ENCODE peak calls at places on chromosomes 5 and 9, in eight cellular contexts. J is tibial artery, Y is GM06990, R is A549, C is AG10803, G is neural progenitor cell, B is uterus, P is lower leg skin. Q is an unnamed sample.

GRCh38 chr5:115337882-115338281 is 41.4 kb upstream of the CCDC112 start:
- DNase-seq in R (no peak), B (no peak), P (no peak), Y (no peak), J (no peak), G (no peak), C (no peak), Q (no peak)

GRCh38 chr9:8706546-8706945 is 907.0 kb upstream of the DMAC1 start:
- DNase-seq in P (no peak), G (no peak), B (no peak), J (no peak), R (no peak), C (no peak), Y (no peak), Q (no peak)

GRCh38 chr9:130766031-130766903 is 68.8 kb upstream of the ABL1 start:
- DNase-seq in G (no peak), P (no peak), Y (peak; percentile 49), J (no peak), C (peak; percentile 32), B (no peak), R (no peak), Q (no peak)

GRCh38 chr5:10974850-10975249 is 213.8 kb upstream of the DAP start:
- DNase-seq in Y (no peak), P (no peak), G (no peak), C (no peak), R (no peak), J (no peak), B (no peak), Q (no peak)

GRCh38 chr5:35002459-35002858 is 45.3 kb downstream of the AGXT2 start:
- DNase-seq in J (no peak), G (no peak), B (no peak), R (no peak), P (no peak), Y (no peak), C (no peak), Q (no peak)

GRCh38 chr5:131988601-131989000 is 22.9 kb downstream of the ACSL6 start:
- DNase-seq in R (no peak), B (no peak), J (no peak), P (no peak), G (no peak), C (no peak), Y (no peak), Q (no peak)

GRCh38 chr5:88879724-88880123 is 3.3 kb downstream of the MEF2C start:
- DNase-seq in B (no peak), J (no peak), Y (no peak), P (no peak), R (no peak), G (peak; percentile 34), C (no peak), Q (no peak)

GRCh38 chr5:149581931-149582768 is 852 bp downstream of the ARHGEF37 start:
- DNase-seq in P (no peak), J (no peak), C (no peak), Y (no peak), G (peak; percentile 72), R (no peak), B (peak; percentile 42), Q (no peak)

GRCh38 chr9:70044450-70045307 is 1.0 kb downstream of the MAMDC2 start:
- DNase-seq in J (no peak), C (peak; percentile 18), Y (no peak), G (peak; percentile 67), R (peak; percentile 15), B (peak; percentile 68), P (no peak), Q (no peak)

GRCh38 chr5:171893290-171893890 is 107.8 kb downstream of the SMIM23 start:
- DNase-seq in C (peak; percentile 90), P (no peak), B (no peak), R (no peak), Y (no peak), G (no peak), J (no peak), Q (no peak)

GRCh38 chr5:134133995-134134541 is 19.6 kb downstream of the TCF7 start:
- DNase-seq in B (peak; percentile 9), J (peak; percentile 12), G (no peak), P (no peak), C (no peak), Y (no peak), R (no peak), Q (no peak)

GRCh38 chr9:122263699-122264349 is 816 bp downstream of the RBM18 start:
- DNase-seq in J (no peak), Y (no peak), C (peak; percentile 20), P (no peak), G (no peak), R (no peak), B (no peak), Q (no peak)

GRCh38 chr5:14267166-14267838 is 124.2 kb downstream of the TRIO start:
- DNase-seq in G (no peak), Y (no peak), C (no peak), J (no peak), R (no peak), P (no peak), B (no peak), Q (no peak)

GRCh38 chr9:71975833-71976232 is 64.4 kb downstream of the C9orf85 start:
- DNase-seq in R (no peak), P (no peak), B (no peak), G (no peak), Y (no peak), C (peak; percentile 24), J (no peak), Q (no peak)

GRCh38 chr9:93380410-93381060 is 71.0 kb upstream of the FAM120A start:
- DNase-seq in B (no peak), P (no peak), C (no peak), J (no peak), G (no peak), R (no peak), Y (no peak), Q (no peak)

GRCh38 chr9:121663591-121663990 is 12.2 kb downstream of the DAB2IP start:
- DNase-seq in P (no peak), J (no peak), G (no peak), B (no peak), R (no peak), C (no peak), Y (no peak), Q (no peak)

GRCh38 chr9:133506653-133507038 is 18.1 kb downstream of the MYMK start:
- DNase-seq in Y (no peak), J (peak; percentile 80), G (no peak), B (peak; percentile 43), P (no peak), C (peak; percentile 87), R (no peak), Q (no peak)

DNA sequence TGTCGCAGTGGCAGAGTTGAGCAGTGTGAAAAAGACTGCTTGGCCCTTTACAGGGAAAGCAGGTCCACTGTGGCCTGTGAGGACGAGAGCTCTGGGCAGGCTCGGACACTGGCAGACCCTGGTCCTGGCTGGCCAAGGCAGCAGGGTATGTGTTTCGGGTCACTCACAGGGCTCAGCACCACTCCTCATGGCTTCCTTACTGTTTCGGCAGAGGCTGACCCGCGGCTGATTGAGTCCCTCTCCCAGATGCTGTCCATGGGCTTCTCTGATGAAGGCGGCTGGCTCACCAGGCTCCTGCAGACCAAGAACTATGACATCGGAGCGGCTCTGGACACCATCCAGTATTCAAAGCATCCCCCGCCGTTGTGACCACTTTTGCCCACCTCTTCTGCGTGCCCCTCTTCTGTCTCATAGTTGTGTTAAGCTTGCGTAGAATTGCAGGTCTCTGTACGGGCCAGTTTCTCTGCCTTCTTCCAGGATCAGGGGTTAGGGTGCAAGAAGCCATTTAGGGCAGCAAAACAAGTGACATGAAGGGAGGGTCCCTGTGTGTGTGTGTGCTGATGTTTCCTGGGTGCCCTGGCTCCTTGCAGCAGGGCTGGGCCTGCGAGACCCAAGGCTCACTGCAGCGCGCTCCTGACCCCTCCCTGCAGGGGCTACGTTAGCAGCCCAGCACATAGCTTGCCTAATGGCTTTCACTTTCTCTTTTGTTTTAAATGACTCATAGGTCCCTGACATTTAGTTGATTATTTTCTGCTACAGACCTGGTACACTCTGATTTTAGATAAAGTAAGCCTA is 15.7 kb downstream of the SQSTM1 start:
- DNase-seq in C (no peak), B (no peak), R (no peak), Y (no peak), J (no peak), G (no peak), P (no peak), Q (no peak)
- TF ChIP-seq CTCF in C (no peak), B (no peak), R (no peak), Y (no peak), J (no peak), G (no peak), P (no peak), Q (no peak)

GRCh38 chr9:76466299-76466605 is 7.3 kb downstream of the GCNT1 start:
- DNase-seq in C (no peak), B (no peak), Y (no peak), P (no peak), R (no peak), G (no peak), J (no peak), Q (no peak)
- TF ChIP-seq CTCF in C (no peak), B (no peak), Y (no peak), P (no peak), R (no peak), G (no peak), J (no peak), Q (no peak)

DNA sequence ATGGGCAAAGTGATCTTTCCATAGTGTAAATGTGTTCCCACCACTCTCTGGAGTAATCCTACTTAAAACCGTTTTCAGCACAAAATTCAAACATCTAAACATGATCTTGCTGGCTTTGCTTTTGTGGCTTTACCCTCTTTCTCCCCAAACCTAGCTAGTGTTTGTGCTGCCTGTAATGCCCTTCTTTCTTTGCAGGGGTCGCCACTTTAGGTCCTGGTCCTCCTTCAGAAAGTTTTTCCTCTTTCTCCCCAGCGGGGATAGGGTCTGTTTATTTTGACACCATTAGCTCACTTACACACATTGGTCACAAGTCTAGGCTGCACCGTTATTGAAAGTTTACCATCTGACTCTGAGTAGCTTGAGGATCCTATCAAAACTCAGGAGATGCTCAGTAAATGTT is 736 bp upstream of the HSD17B4 start:
- DNase-seq in G (no peak), P (no peak), J (no peak), R (no peak), B (no peak), C (no peak), Y (no peak), Q (no peak)
- TF ChIP-seq CTCF in G (no peak), P (no peak), J (no peak), R (no peak), B (no peak), C (no peak), Y (no peak), Q (no peak)

DNA sequence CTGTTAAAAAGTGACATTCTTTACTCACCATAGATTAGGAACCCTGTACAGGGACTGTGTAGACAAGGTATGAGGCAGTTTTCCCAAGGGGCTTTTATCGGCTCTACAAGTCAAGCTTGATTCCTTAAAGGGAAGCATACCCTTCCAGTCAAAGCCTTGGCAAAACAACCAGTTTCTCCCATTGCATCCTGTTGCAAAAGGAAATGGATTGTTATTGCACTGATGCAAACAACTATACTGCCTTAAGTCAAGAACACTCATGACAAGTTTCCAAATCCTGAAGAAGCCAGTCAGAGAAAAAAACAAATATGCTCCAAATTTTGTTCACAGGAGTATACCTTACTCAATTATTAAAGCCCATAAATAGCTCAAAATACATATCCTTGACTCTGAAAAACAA is 67.5 kb downstream of the RGMB start:
- DNase-seq in Y (no peak), P (no peak), R (no peak), J (no peak), B (no peak), C (no peak), G (no peak), Q (no peak)
- TF ChIP-seq CTCF in Y (no peak), P (no peak), R (no peak), J (no peak), B (no peak), C (no peak), G (no peak), Q (no peak)

GRCh38 chr9:78296893-78297671 is at the start of gene PSAT1:
- DNase-seq in J (peak; percentile 70), Y (peak; percentile 92), G (peak; percentile 97), R (peak; percentile 99), C (peak; percentile 98), B (peak; percentile 62), P (peak; percentile 73), Q (peak; percentile 97)
- TF ChIP-seq CTCF in J (no peak), Y (no peak), G (peak; percentile 13), R (no peak), C (no peak), B (no peak), P (no peak), Q (no peak)

Q was measured in osteocyte.